ENCODE peak calls at places on chromosomes 12 and 14, in nine cellular contexts. Q is A549, B is ovary, G is heart right ventricle, A is tibial artery, K is colonic mucosa, R is aorta, O is cardiac muscle cell, Z is iPS DF 6.9. E is an unnamed sample. For H3K4me1, the result is how much of the 10 kb centered on the place peaks cover.

GRCh38 chr14:85003805-85004204 is 526.1 kb upstream of the FLRT2 start:
- DNase-seq in Q (no peak), B (no peak), G (no peak), A (no peak), K (no peak), R (no peak), O (no peak), Z (no peak), E (no peak)

GRCh38 chr14:34301107-34301734 is 160.8 kb downstream of the SPTSSA start:
- DNase-seq in Q (peak), B (no peak), G (no peak), A (no peak), K (peak), R (no peak), O (peak), Z (no peak), E (peak)

GRCh38 chr12:127328867-127329266 is 938.1 kb upstream of the TMEM132C start:
- DNase-seq in Q (peak), B (no peak), G (no peak), A (no peak), K (no peak), R (no peak), O (no peak), Z (no peak), E (no peak)

GRCh38 chr12:111056618-111057521 is 136.5 kb upstream of the MYL2 start:
- DNase-seq in Q (no peak), B (no peak), G (no peak), A (no peak), K (no peak), R (peak), O (no peak), Z (no peak), E (no peak)

GRCh38 chr12:123034022-123034541 is 53.6 kb downstream of the ARL6IP4 start:
- DNase-seq in Q (no peak), B (no peak), G (no peak), A (no peak), K (no peak), R (peak), O (no peak), Z (no peak), E (no peak)

GRCh38 chr12:14111230-14111865 is 129.9 kb upstream of the GRIN2B start:
- DNase-seq in Q (peak), B (no peak), G (no peak), A (no peak), K (no peak), R (no peak), O (peak), Z (peak), E (peak)

GRCh38 chr12:49133014-49133413 is 1.8 kb upstream of the TUBA1B start:
- DNase-seq in Q (no peak), B (no peak), G (no peak), A (no peak), K (no peak), R (no peak), O (no peak), Z (no peak), E (no peak)

GRCh38 chr14:85536835-85537195 is 6.9 kb downstream of the FLRT2 start:
- DNase-seq in Q (no peak), B (no peak), G (no peak), A (no peak), K (no peak), R (no peak), O (no peak), Z (no peak), E (no peak)

GRCh38 chr12:108305520-108305919 is 33.6 kb downstream of the CMKLR1 start:
- DNase-seq in Q (no peak), B (peak), G (peak), A (peak), K (peak), R (peak), O (peak), Z (no peak), E (no peak)

GRCh38 chr12:113877608-113878007 is 88.5 kb downstream of the RBM19 start:
- DNase-seq in Q (no peak), B (no peak), G (no peak), A (no peak), K (no peak), R (no peak), O (no peak), Z (no peak), E (no peak)

GRCh38 chr12:68667896-68668295 is 18.9 kb upstream of the NUP107 start:
- DNase-seq in Q (no peak), B (no peak), G (no peak), A (no peak), K (no peak), R (no peak), O (no peak), Z (no peak), E (peak)

GRCh38 chr12:117494833-117495714 is 133.6 kb upstream of the NOS1 start:
- DNase-seq in Q (peak), B (no peak), G (no peak), A (no peak), K (peak), R (no peak), O (no peak), Z (no peak), E (peak)

GRCh38 chr14:102323102-102323501 is 3.6 kb downstream of the ZNF839 start:
- DNase-seq in Q (peak), B (peak), G (peak), A (peak), K (peak), R (peak), O (peak), Z (no peak), E (peak)

GRCh38 chr12:49612210-49612609 is 6.8 kb upstream of the FAM186B start:
- DNase-seq in Q (no peak), B (no peak), G (no peak), A (no peak), K (no peak), R (no peak), O (no peak), Z (no peak), E (no peak)

GRCh38 chr12:3988519-3989217 is 115.5 kb upstream of the PARP11 start:
- DNase-seq in Q (no peak), B (no peak), G (no peak), A (no peak), K (no peak), R (no peak), O (no peak), Z (no peak), E (no peak)

GRCh38 chr12:22702690-22703089 is 77.7 kb downstream of the ETNK1 start:
- DNase-seq in Q (no peak), B (no peak), G (no peak), A (no peak), K (no peak), R (no peak), O (no peak), Z (no peak), E (no peak)

GRCh38 chr12:41225179-41225578 is 37.1 kb downstream of the PDZRN4 start:
- DNase-seq in Q (no peak), B (no peak), G (no peak), A (no peak), K (no peak), R (no peak), O (no peak), Z (no peak), E (no peak)

GRCh38 chr12:120760349-120761245 is 35.0 kb downstream of the ACADS start:
- DNase-seq in Q (no peak), B (no peak), G (no peak), A (no peak), K (no peak), R (no peak), O (no peak), Z (no peak), E (no peak)

GRCh38 chr14:86815341-86815740 is 1177.6 kb downstream of the GALC start:
- DNase-seq in Q (no peak), B (no peak), G (no peak), A (no peak), K (no peak), R (no peak), O (no peak), Z (no peak), E (no peak)

GRCh38 chr12:9256758-9257405 is 48.7 kb upstream of the PZP start:
- DNase-seq in Q (no peak), B (no peak), G (no peak), A (no peak), K (no peak), R (no peak), O (no peak), Z (no peak), E (no peak)

GRCh38 chr12:124777399-124778372 is 86.0 kb downstream of the SCARB1 start:
- DNase-seq in Q (no peak), B (peak), G (no peak), A (no peak), K (no peak), R (no peak), O (no peak), Z (no peak), E (no peak)

GRCh38 chr12:55893723-55894122 is 34.0 kb downstream of the PYM1 start:
- DNase-seq in Q (no peak), B (no peak), G (no peak), A (no peak), K (no peak), R (no peak), O (no peak), Z (no peak), E (no peak)

GRCh38 chr14:49593016-49593415 is 5.7 kb upstream of the LRR1 start:
- DNase-seq in Q (no peak), B (no peak), G (no peak), A (no peak), K (no peak), R (no peak), O (no peak), Z (no peak), E (no peak)

GRCh38 chr12:78128236-78128635 is 297.5 kb downstream of the NAV3 start:
- DNase-seq in Q (no peak), B (no peak), G (no peak), A (no peak), K (no peak), R (no peak), O (no peak), Z (no peak), E (no peak)

GRCh38 chr14:55188686-55189295 is 2.6 kb downstream of the DLGAP5 start:
- DNase-seq in Q (no peak), B (no peak), G (no peak), A (no peak), K (no peak), R (no peak), O (no peak), Z (no peak), E (no peak)

GRCh38 chr14:101377069-101377468 is 184.2 kb upstream of the DIO3 start:
- DNase-seq in Q (no peak), B (no peak), G (no peak), A (no peak), K (no peak), R (no peak), O (no peak), Z (no peak), E (no peak)

GRCh38 chr14:61388173-61388975 is 67.0 kb downstream of the PRKCH start:
- DNase-seq in Q (no peak), B (no peak), G (no peak), A (no peak), K (no peak), R (no peak), O (no peak), Z (no peak), E (no peak)

GRCh38 chr14:103143535-103143934 is 20.3 kb downstream of the TNFAIP2 start:
- DNase-seq in Q (peak), B (no peak), G (no peak), A (no peak), K (no peak), R (no peak), O (no peak), Z (no peak), E (no peak)

GRCh38 chr12:96263449-96263902 is 69.3 kb downstream of the ELK3 start:
- DNase-seq in Q (peak), B (no peak), G (peak), A (no peak), K (no peak), R (no peak), O (no peak), Z (no peak), E (no peak)

GRCh38 chr14:90522585-90523191 is 125.9 kb downstream of the CALM1 start:
- DNase-seq in Q (no peak), B (peak), G (no peak), A (peak), K (no peak), R (peak), O (no peak), Z (no peak), E (peak)

GRCh38 chr14:37565550-37565949 is 29.5 kb downstream of the FOXA1 start:
- DNase-seq in Q (no peak), B (no peak), G (no peak), A (no peak), K (no peak), R (no peak), O (no peak), Z (no peak), E (peak)

GRCh38 chr14:76267322-76268012 is 108.5 kb upstream of the ESRRB start:
- DNase-seq in Q (no peak), B (peak), G (peak), A (peak), K (peak), R (peak), O (no peak), Z (no peak), E (peak)

GRCh38 chr14:73717998-73718741 is 4.0 kb upstream of the PNMA1 start:
- DNase-seq in Q (no peak), B (peak), G (no peak), A (no peak), K (peak), R (peak), O (peak), Z (no peak), E (peak)

DNA sequence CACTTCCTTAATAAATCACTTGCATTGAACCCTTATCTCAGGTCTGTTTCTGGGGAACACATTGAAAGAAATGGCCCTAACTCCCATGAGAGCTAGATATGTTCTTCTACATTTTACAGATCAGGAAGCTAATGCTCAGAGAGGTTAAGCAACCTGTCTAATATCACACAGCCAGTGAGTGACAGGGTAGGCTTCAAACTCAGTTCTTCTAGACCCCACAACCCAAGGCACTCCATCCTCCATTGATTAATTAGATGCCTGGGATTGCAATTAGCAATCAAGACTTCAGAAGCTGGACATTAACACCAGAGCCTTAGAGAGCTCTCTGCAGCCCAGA is 59.8 kb downstream of the C14orf132 start:
- DNase-seq in Q (no peak), B (no peak), G (no peak), A (peak), K (no peak), R (no peak), O (no peak), Z (no peak), E (no peak)
- H3K27ac ChIP-seq in Q (no peak), B (no peak), G (no peak), A (no peak), K (no peak), R (no peak), O (no peak), Z (no peak), E (no peak)

DNA sequence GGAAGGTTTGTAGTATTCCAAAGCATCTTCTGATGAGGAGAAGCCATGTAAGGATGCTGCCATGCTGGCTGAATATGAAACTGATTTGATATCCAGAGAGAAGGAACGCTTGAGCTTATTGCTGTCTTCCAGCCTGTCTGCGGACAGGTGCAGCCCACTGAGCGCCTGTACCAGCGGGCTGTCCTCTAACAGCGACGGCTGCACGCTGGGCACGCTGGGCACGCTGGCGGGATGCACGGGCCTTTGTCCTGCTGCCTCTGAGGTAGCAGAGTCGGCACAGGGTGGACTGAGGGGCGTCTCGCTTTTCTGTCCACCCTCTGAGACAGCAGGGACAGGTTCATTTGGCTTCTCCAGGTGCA is 85.2 kb downstream of the DUSP16 start:
- DNase-seq in Q (no peak), B (no peak), G (no peak), A (no peak), K (no peak), R (no peak), O (no peak), Z (no peak), E (no peak)
- H3K4me1 ChIP-seq in Q (under half), B (under half), G (under half), A (under half), K (under half), R (under half), O (under half), Z (under half), E (under half)

GRCh38 chr14:51697848-51698247 is 46.1 kb downstream of the FRMD6 start:
- DNase-seq in Q (no peak), B (no peak), G (no peak), A (no peak), K (no peak), R (no peak), O (no peak), Z (no peak), E (no peak)

GRCh38 chr14:51704465-51705050 is 52.8 kb downstream of the FRMD6 start:
- DNase-seq in Q (no peak), B (no peak), G (no peak), A (no peak), K (no peak), R (no peak), O (no peak), Z (no peak), E (no peak)

GRCh38 chr14:51701956-51702355 is 50.2 kb downstream of the FRMD6 start:
- DNase-seq in Q (no peak), B (no peak), G (no peak), A (no peak), K (no peak), R (no peak), O (no peak), Z (no peak), E (no peak)

DNA sequence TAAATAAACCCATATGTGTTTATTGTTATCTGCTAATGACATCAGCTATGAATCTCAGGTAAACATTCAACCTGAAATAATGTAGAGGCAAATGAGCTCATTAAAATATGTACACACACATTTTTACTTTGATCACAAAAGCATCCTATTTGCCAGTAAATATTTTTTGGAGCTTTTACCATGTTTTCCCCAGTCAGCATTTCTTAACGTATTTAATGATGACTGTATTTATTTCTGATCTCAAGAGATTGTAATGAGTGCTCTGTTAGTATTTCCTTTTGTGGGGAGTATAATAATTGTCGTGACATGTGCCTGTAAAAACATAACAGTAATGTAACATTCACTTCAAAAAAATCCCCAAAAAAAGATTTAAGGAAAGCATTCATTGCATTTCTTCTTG is 52.1 kb downstream of the FRMD6 start:
- DNase-seq in Q (no peak), B (no peak), G (no peak), A (no peak), K (no peak), R (no peak), O (no peak), Z (no peak), E (no peak)
- H3K27ac ChIP-seq in Q (no peak), B (no peak), G (no peak), A (no peak), K (no peak), R (no peak), O (no peak), Z (no peak), E (no peak)

GRCh38 chr14:106343636-106344035 is 817.3 kb downstream of the TMEM121 start:
- DNase-seq in Q (no peak), B (no peak), G (no peak), A (no peak), K (no peak), R (no peak), O (no peak), Z (no peak), E (no peak)

GRCh38 chr14:106346084-106346483 is 819.7 kb downstream of the TMEM121 start:
- DNase-seq in Q (no peak), B (no peak), G (no peak), A (no peak), K (no peak), R (no peak), O (no peak), Z (no peak), E (no peak)

GRCh38 chr14:106347291-106347778 is 821.0 kb downstream of the TMEM121 start:
- DNase-seq in Q (no peak), B (no peak), G (no peak), A (no peak), K (no peak), R (no peak), O (no peak), Z (no peak), E (no peak)

GRCh38 chr14:106347890-106348755 is 821.7 kb downstream of the TMEM121 start:
- DNase-seq in Q (no peak), B (no peak), G (no peak), A (no peak), K (no peak), R (no peak), O (no peak), Z (no peak), E (no peak)

GRCh38 chr14:106346534-106347290 is 820.3 kb downstream of the TMEM121 start:
- DNase-seq in Q (no peak), B (no peak), G (no peak), A (no peak), K (no peak), R (no peak), O (no peak), Z (no peak), E (no peak)
- H3K4me1 ChIP-seq in Q (under half), B (under half), G (under half), A (under half), K (under half), R (under half), O (under half), Z (under half), E (under half)

GRCh38 chr12:24922109-24922508 is 26.8 kb downstream of the BCAT1 start:
- DNase-seq in Q (no peak), B (no peak), G (no peak), A (no peak), K (no peak), R (no peak), O (no peak), Z (no peak), E (no peak)
- H3K27ac ChIP-seq in Q (no peak), B (no peak), G (no peak), A (no peak), K (no peak), R (no peak), O (no peak), Z (no peak), E (no peak)

DNA sequence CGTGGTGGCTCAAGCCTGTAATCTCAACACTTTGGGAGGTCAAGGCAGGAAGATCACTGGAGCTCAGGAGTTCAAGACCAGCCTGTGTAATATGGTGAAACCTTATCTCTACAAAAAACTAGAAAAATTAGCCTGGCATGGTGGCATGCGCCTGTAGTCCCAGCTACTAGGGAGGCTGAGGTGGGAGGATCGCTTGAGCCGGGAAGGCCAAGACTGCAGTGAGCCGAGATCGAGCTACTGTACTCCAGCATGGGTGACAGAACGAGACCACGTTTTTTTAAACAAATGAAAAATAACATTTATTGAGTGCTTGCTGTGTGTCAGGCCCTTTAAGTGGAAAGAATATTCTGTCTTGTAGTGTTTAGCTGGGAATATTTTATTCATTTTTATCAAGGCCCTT is 26.6 kb upstream of the CLMN start:
- DNase-seq in Q (no peak), B (no peak), G (no peak), A (no peak), K (no peak), R (no peak), O (no peak), Z (no peak), E (no peak)
- H3K4me1 ChIP-seq in Q (under half), B (under half), G (under half), A (under half), K (under half), R (under half), O (under half), Z (under half), E (under half)

DNA sequence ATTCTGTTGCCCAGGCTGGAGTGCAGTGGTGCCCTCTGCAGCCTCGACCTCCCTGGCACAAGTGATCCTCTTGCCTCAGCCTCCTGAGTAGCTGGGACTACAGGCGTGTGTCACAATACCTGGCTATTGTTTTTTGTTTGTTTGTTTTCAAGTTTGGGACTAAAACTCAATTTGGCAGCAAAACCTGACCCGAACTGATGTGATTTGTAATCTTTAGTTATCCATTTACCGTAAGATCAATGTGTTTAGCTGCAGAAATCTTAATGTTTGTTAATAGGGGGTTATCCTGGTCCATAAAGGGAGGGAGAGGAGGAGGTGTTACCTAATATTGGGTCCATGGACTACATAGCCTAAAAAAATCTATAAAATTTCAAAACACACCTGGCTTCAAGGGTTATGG is 738 bp upstream of the C1S start:
- DNase-seq in Q (no peak), B (no peak), G (no peak), A (no peak), K (no peak), R (no peak), O (no peak), Z (no peak), E (no peak)
- H3K27ac ChIP-seq in Q (peak), B (peak), G (no peak), A (peak), K (peak), R (no peak), O (no peak), Z (no peak), E (no peak)

E was measured in neural progenitor cell.